ENCODE peak calls at places on chromosomes 2 and 18, in five cellular contexts. B is H1, C is A549, G is GM12878, I is sigmoid colon. U is an unnamed sample.

GRCh38 chr2:190863946-190864345 is 16.7 kb upstream of the GLS start:
- DNase-seq in G (no peak), C (no peak), I (no peak), B (no peak), U (no peak)

GRCh38 chr2:115609978-115610377 is 1167.5 kb downstream of the DPP10 start:
- DNase-seq in C (no peak), B (no peak), I (no peak), G (no peak), U (no peak)

GRCh38 chr2:127661949-127662510 is 13.3 kb downstream of the LIMS2 start:
- DNase-seq in I (peak), C (no peak), G (no peak), B (no peak), U (no peak)

GRCh38 chr2:104378853-104379374 is 475.0 kb upstream of the POU3F3 start:
- DNase-seq in I (no peak), C (peak), B (peak), G (no peak), U (peak)

GRCh38 chr18:23924813-23925212 is 89.7 kb upstream of the TTC39C start:
- DNase-seq in B (no peak), I (no peak), C (no peak), G (no peak), U (no peak)

GRCh38 chr2:208978966-208979365 is 444.9 kb upstream of the MAP2 start:
- DNase-seq in C (no peak), B (no peak), I (no peak), G (no peak), U (no peak)

GRCh38 chr2:109470121-109470921 is 143.4 kb downstream of the SEPTIN10 start:
- DNase-seq in I (no peak), B (no peak), C (peak), G (no peak), U (no peak)

GRCh38 chr2:132429941-132430573 is 13.5 kb downstream of the GPR39 start:
- DNase-seq in B (no peak), I (no peak), C (no peak), G (no peak), U (peak)

GRCh38 chr18:59056706-59057492 is 82.8 kb upstream of the SEC11C start:
- DNase-seq in G (no peak), C (peak), I (peak), B (peak), U (no peak)

GRCh38 chr2:218325566-218326160 is 31.0 kb upstream of the CATIP start:
- DNase-seq in B (no peak), G (no peak), I (no peak), C (no peak), U (no peak)

GRCh38 chr2:30647752-30648442 is 159.3 kb downstream of the CAPN13 start:
- DNase-seq in C (no peak), G (no peak), I (no peak), B (no peak), U (no peak)

GRCh38 chr2:19454125-19454524 is 95.7 kb upstream of the OSR1 start:
- DNase-seq in I (no peak), G (no peak), C (no peak), B (no peak), U (no peak)

GRCh38 chr2:60416221-60417008 is 137.0 kb downstream of the BCL11A start:
- DNase-seq in C (peak), B (no peak), G (no peak), I (no peak), U (no peak)

GRCh38 chr2:199085201-199085750 is 372.5 kb downstream of the SATB2 start:
- DNase-seq in B (no peak), G (no peak), C (no peak), I (no peak), U (no peak)

GRCh38 chr2:60533114-60534033 is 20.1 kb downstream of the BCL11A start:
- DNase-seq in G (no peak), I (no peak), C (no peak), B (no peak), U (no peak)

GRCh38 chr18:76524900-76525698 is 30.1 kb upstream of the ZNF516 start:
- DNase-seq in B (no peak), I (no peak), G (no peak), C (peak), U (no peak)

GRCh38 chr2:65807942-65808341 is 375.5 kb upstream of the SPRED2 start:
- DNase-seq in G (no peak), C (no peak), B (no peak), I (no peak), U (no peak)

GRCh38 chr2:173630425-173631122 is 275.9 kb downstream of the CDCA7 start:
- DNase-seq in C (no peak), I (no peak), B (no peak), G (no peak), U (peak)

GRCh38 chr18:58176915-58177717 is 133.1 kb downstream of the NEDD4L start:
- DNase-seq in C (peak), G (no peak), B (no peak), I (no peak), U (no peak)

GRCh38 chr2:134405641-134406081 is 151.8 kb downstream of the MGAT5 start:
- DNase-seq in C (no peak), G (no peak), B (no peak), I (no peak), U (no peak)

GRCh38 chr2:11744631-11745394 is 1.6 kb upstream of the LPIN1 start:
- DNase-seq in I (peak), B (no peak), G (no peak), C (peak), U (no peak)

GRCh38 chr2:40820319-40820718 is 368.4 kb upstream of the SLC8A1 start:
- DNase-seq in C (no peak), I (no peak), G (no peak), B (no peak), U (no peak)

GRCh38 chr2:83006991-83007390 is 1452.1 kb downstream of the SUCLG1 start:
- DNase-seq in G (no peak), B (no peak), C (no peak), I (no peak), U (no peak)

GRCh38 chr18:78727877-78728276 is 251.7 kb upstream of the SALL3 start:
- DNase-seq in G (no peak), I (peak), B (no peak), C (no peak), U (no peak)

GRCh38 chr2:20091305-20091991 is 40.0 kb upstream of the LAPTM4A start:
- DNase-seq in G (no peak), B (no peak), I (peak), C (peak), U (no peak)

GRCh38 chr2:101251844-101252407 is 760 bp upstream of the CNOT11 start:
- DNase-seq in C (peak), B (no peak), I (no peak), G (no peak), U (no peak)

GRCh38 chr2:207202645-207203044 is 36.9 kb upstream of the KLF7 start:
- DNase-seq in I (no peak), G (no peak), B (no peak), C (no peak), U (no peak)

GRCh38 chr2:73112913-73113633 is at the start of gene RAB11FIP5:
- DNase-seq in I (peak), G (no peak), C (peak), B (no peak), U (no peak)

GRCh38 chr2:167342769-167343168 is 454.5 kb downstream of the XIRP2 start:
- DNase-seq in C (peak), B (no peak), I (no peak), G (no peak), U (no peak)

GRCh38 chr2:222561817-222562424 is 94.0 kb downstream of the FARSB start:
- DNase-seq in B (peak), I (no peak), C (peak), G (peak), U (no peak)

GRCh38 chr2:92073036-92073814 is 2798.0 kb upstream of the TEKT4 start:
- DNase-seq in C (no peak), B (no peak), I (peak), G (no peak), U (no peak)

GRCh38 chr18:57353940-57354461 is 1.6 kb downstream of the ST8SIA3 start:
- DNase-seq in B (peak), C (peak), G (no peak), I (no peak), U (no peak)

GRCh38 chr2:165055081-165055879 is 100.0 kb upstream of the SLC38A11 start:
- DNase-seq in C (peak), B (no peak), G (no peak), I (no peak), U (no peak)

GRCh38 chr2:65129276-65129612 is 662 bp downstream of the RAB1A start:
- DNase-seq in G (no peak), I (no peak), C (no peak), B (no peak), U (no peak)

GRCh38 chr2:209526541-209526940 is 102.7 kb downstream of the MAP2 start:
- DNase-seq in C (no peak), G (no peak), I (no peak), B (no peak), U (no peak)

GRCh38 chr2:100197643-100198153 is 55.3 kb upstream of the AFF3 start:
- DNase-seq in C (no peak), B (no peak), I (peak), G (no peak), U (no peak)

GRCh38 chr2:99471635-99472326 is 18.0 kb downstream of the REV1 start:
- DNase-seq in I (no peak), B (no peak), G (no peak), C (no peak), U (no peak)

GRCh38 chr2:30978854-30979253 is 159.4 kb downstream of the GALNT14 start:
- DNase-seq in C (no peak), G (no peak), B (no peak), I (no peak), U (no peak)

GRCh38 chr2:10327896-10328666 is 25.4 kb downstream of the HPCAL1 start:
- DNase-seq in C (no peak), I (no peak), G (no peak), B (no peak), U (no peak)

GRCh38 chr2:237384672-237385020 is 29.3 kb downstream of the COL6A3 start:
- DNase-seq in B (no peak), C (no peak), I (no peak), G (no peak), U (no peak)

DNA sequence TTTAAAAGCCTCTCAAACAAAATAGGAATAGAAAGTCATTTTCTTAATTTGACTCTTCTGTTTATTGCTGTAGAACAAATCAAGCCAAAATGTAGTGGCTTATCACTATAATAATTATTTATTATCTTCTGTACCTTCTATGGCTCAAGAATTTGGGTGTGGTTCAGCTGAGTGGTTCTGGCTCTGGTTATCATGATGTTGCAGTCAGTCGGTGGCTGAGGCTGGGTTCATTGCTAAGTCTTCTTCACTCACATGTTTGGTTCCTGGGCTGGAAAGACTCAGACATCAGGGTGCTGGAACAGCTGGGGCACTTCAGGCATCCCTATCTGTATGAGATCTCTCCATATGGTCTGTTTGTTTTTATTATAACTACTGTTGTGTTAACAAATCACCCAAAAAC is 242.5 kb upstream of the FBXO11 start:
- DNase-seq in B (no peak), C (no peak), I (no peak), G (no peak), U (no peak)
- TF ChIP-seq EP300 in B (no peak), C (no peak), I (no peak), G (no peak), U (no peak)

DNA sequence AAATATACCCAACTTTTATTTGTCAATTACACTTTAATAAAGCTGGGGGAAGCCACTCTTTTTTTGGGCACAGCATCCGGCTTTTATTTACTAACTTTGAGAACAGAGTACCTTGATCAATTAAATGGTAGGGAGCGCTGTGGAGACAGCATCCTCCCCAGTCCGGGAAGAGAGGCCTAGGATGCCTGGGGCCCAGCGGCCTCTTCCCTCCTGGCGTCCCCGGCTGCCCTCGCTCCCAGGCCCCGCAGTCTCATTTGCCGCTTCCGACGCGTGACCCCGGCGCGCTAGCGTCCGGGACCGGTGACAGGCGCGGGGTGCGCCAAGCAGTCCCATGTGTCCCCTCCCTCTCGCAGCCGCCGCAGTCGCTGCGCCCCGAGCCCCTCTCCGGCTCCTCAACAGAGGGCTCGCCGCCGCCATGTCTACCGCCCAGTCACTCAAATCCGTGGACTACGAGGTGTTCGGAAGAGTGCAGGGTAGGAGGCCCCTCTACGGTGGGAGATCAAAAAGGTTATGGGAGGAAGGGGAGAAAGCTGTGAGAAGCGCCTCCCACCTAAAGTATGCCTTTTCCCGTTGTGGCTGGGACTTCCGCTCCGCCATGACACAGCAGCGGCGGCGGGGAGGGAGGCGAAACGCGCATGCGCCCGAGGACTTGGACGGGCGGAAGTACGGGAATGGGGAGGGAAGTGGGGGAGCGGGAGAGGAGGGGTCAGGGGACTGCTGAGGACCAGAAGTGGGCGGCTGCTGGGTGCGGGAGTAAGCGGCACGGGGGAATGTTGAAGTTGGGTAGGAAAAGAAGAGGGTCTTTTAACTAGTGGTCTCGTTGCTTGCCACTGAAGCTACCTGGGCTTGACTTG is at the start of gene ACYP2:
- DNase-seq in C (peak), G (peak), I (peak), B (peak), U (peak)
- TF ChIP-seq EP300 in C (peak), G (no peak), I (no peak), B (no peak), U (no peak)

GRCh38 chr18:43092539-43092938 is 22.9 kb downstream of the RIT2 start:
- DNase-seq in G (no peak), I (no peak), B (no peak), C (no peak), U (no peak)
- TF ChIP-seq EP300 in G (no peak), I (no peak), B (no peak), C (no peak), U (no peak)

GRCh38 chr18:75213610-75214009 is 3.0 kb downstream of the TSHZ1 start:
- DNase-seq in I (no peak), C (no peak), G (no peak), B (no peak), U (no peak)
- TF ChIP-seq EP300 in I (no peak), C (no peak), G (no peak), B (no peak), U (no peak)

GRCh38 chr2:156334496-156335478 is 2.3 kb upstream of the NR4A2 start:
- DNase-seq in G (no peak), I (peak), C (peak), B (no peak), U (peak)
- TF ChIP-seq EP300 in G (no peak), I (peak), C (peak), B (no peak), U (peak)

DNA sequence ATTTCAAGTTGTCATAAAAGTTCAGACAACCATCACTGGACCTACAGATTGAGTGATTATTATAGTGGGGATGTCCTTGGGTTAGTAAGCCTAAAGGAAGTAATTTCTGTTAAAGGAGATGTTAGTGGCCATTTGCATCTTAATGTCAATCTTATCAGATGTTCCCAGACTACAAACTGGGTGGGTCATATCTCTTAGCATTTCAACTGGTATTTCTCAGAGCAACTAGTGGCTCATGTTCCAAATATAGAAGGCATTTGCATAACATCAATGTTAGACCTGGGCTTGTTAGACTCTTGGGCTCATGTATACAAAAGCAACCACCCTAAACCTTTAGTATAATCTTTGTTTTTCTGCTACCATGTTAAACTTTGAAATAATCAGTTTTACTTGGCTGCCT is 17.9 kb downstream of the PLEKHA3 start:
- DNase-seq in G (no peak), I (no peak), B (no peak), C (no peak), U (no peak)
- TF ChIP-seq EP300 in G (no peak), I (no peak), B (no peak), C (no peak), U (no peak)

GRCh38 chr2:240858321-240858720 is 10.3 kb upstream of the AGXT start:
- DNase-seq in C (no peak), I (no peak), B (no peak), G (no peak), U (no peak)
- TF ChIP-seq EP300 in C (no peak), I (no peak), B (no peak), G (no peak), U (no peak)

GRCh38 chr18:12883684-12884520 is at the start of gene PTPN2:
- DNase-seq in C (peak), B (peak), I (peak), G (peak), U (peak)
- TF ChIP-seq EP300 in C (no peak), B (no peak), I (no peak), G (peak), U (no peak)

GRCh38 chr2:3517948-3518495 is 1.3 kb downstream of the ADI1 start:
- DNase-seq in G (no peak), I (no peak), B (no peak), C (no peak), U (no peak)

GRCh38 chr2:3520591-3520990 is 1.3 kb upstream of the ADI1 start:
- DNase-seq in B (no peak), G (no peak), C (no peak), I (no peak), U (no peak)

GRCh38 chr2:3519255-3520190 is at the start of gene ADI1:
- DNase-seq in G (peak), I (peak), C (peak), B (peak), U (peak)

GRCh38 chr2:3516831-3517230 is 2.5 kb downstream of the ADI1 start:
- DNase-seq in I (no peak), B (no peak), C (no peak), G (no peak), U (no peak)

GRCh38 chr2:3518496-3519254 is 656 bp downstream of the ADI1 start:
- DNase-seq in C (peak), B (peak), G (peak), I (peak), U (peak)
- TF ChIP-seq EP300 in C (no peak), B (no peak), G (no peak), I (no peak), U (no peak)

DNA sequence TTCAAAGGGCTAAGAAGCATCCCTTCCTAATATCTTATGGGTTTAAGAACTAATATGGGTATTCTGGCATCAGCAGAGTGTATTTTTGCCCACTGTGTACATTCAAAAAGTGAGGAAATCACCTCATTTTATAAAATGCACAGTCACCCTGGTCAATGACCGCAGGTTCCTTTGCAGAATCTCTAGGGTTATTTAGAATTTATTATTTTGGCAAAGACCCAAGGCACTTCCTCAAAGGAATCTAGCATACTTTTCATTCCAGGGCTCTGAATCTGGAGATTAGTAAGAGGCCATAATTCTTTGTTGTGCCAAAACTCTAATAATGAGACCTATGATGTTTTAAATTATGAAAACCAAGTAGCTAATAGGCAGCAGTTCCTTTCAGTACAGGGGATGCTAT is 27.2 kb upstream of the CDH2 start:
- DNase-seq in C (peak), G (no peak), B (no peak), I (no peak), U (no peak)
- TF ChIP-seq EP300 in C (peak), G (no peak), B (no peak), I (no peak), U (no peak)

U was measured in esophagus muscularis mucosa.